ENCODE peak calls at places on chromosome 7, in ten cellular contexts. X, O, U, F, B, C, T, K, E and V are unnamed samples.

GRCh38 chr7:117963278-117964184 is 90.3 kb upstream of the CTTNBP2 start:
- DNase-seq in X (no peak), O (no peak), U (no peak), F (no peak), B (no peak), C (no peak), T (no peak), K (no peak), E (peak), V (no peak)

GRCh38 chr7:22238354-22239311 is 118.3 kb downstream of the RAPGEF5 start:
- DNase-seq in X (no peak), O (no peak), U (peak), F (peak), B (no peak), C (no peak), T (no peak), K (no peak), E (no peak), V (no peak)

GRCh38 chr7:27158436-27159277 is 2.2 kb upstream of the HOXA7 start:
- DNase-seq in X (no peak), O (no peak), U (no peak), F (no peak), B (no peak), C (no peak), T (no peak), K (no peak), E (peak), V (no peak)

GRCh38 chr7:97179454-97180104 is 62.1 kb downstream of the SDHAF3 start:
- DNase-seq in X (no peak), O (peak), U (peak), F (peak), B (no peak), C (peak), T (no peak), K (peak), E (peak), V (no peak)

GRCh38 chr7:45881759-45882464 is 6.4 kb upstream of the IGFBP1 start:
- DNase-seq in X (no peak), O (no peak), U (peak), F (peak), B (no peak), C (no peak), T (no peak), K (peak), E (no peak), V (no peak)

GRCh38 chr7:51090411-51090810 is 226.2 kb downstream of the COBL start:
- DNase-seq in X (no peak), O (no peak), U (no peak), F (no peak), B (no peak), C (no peak), T (no peak), K (no peak), E (no peak), V (no peak)

GRCh38 chr7:155998328-155998691 is 186.0 kb upstream of the SHH start:
- DNase-seq in X (no peak), O (no peak), U (no peak), F (no peak), B (no peak), C (no peak), T (no peak), K (no peak), E (peak), V (no peak)

GRCh38 chr7:81937091-81937490 is 167.2 kb upstream of the HGF start:
- DNase-seq in X (no peak), O (no peak), U (no peak), F (no peak), B (no peak), C (no peak), T (no peak), K (peak), E (no peak), V (no peak)

GRCh38 chr7:33107136-33108066 is 1.8 kb downstream of the RP9 start:
- DNase-seq in X (no peak), O (no peak), U (peak), F (peak), B (no peak), C (peak), T (peak), K (peak), E (peak), V (no peak)

GRCh38 chr7:37765872-37766525 is 82.4 kb upstream of the NME8 start:
- DNase-seq in X (no peak), O (no peak), U (no peak), F (no peak), B (no peak), C (no peak), T (peak), K (no peak), E (no peak), V (no peak)

GRCh38 chr7:7156663-7157062 is 25.7 kb upstream of the C1GALT1 start:
- DNase-seq in X (no peak), O (no peak), U (no peak), F (no peak), B (no peak), C (no peak), T (no peak), K (no peak), E (no peak), V (no peak)

GRCh38 chr7:159195926-159196325 is 51.3 kb upstream of the VIPR2 start:
- DNase-seq in X (no peak), O (no peak), U (no peak), F (no peak), B (no peak), C (no peak), T (no peak), K (no peak), E (no peak), V (no peak)

GRCh38 chr7:98294798-98295382 is 13.4 kb downstream of the BRI3 start:
- DNase-seq in X (no peak), O (no peak), U (peak), F (peak), B (no peak), C (peak), T (no peak), K (no peak), E (peak), V (no peak)